ENCODE peak calls at places on chromosome 15, in six cellular contexts. R is K562, F is HepG2, A is HCT116, N is GM12878, I is H1. S is an unnamed sample. For H3K4me1, the result is how much of the 10 kb centered on the place peaks cover.

GRCh38 chr15:29671308-29671981 is 150.8 kb downstream of the TJP1 start:
- DNase-seq in I (peak), N (no peak), A (no peak), R (no peak), F (no peak), S (no peak)

GRCh38 chr15:48565560-48566482 is 79.7 kb downstream of the FBN1 start:
- DNase-seq in F (no peak), N (no peak), A (no peak), R (no peak), I (no peak), S (no peak)

GRCh38 chr15:32866486-32867312 is 148.9 kb downstream of the GREM1 start:
- DNase-seq in R (no peak), A (no peak), N (no peak), I (no peak), F (peak), S (no peak)

GRCh38 chr15:77033729-77034619 is 36.9 kb downstream of the TSPAN3 start:
- DNase-seq in I (peak), N (no peak), R (no peak), A (no peak), F (no peak), S (no peak)

GRCh38 chr15:27043770-27044169 is 72.8 kb downstream of the GABRG3 start:
- DNase-seq in A (no peak), N (no peak), F (no peak), R (no peak), I (no peak), S (no peak)

GRCh38 chr15:78362716-78363426 is 22.7 kb downstream of the CRABP1 start:
- DNase-seq in R (no peak), A (no peak), F (no peak), N (no peak), I (no peak), S (no peak)

GRCh38 chr15:41558400-41559238 is at the start of gene TYRO3:
- DNase-seq in N (no peak), R (peak), A (no peak), I (peak), F (no peak), S (no peak)

GRCh38 chr15:57323299-57323805 is 53.0 kb upstream of the CGNL1 start:
- DNase-seq in R (no peak), F (no peak), N (no peak), A (no peak), I (no peak), S (no peak)

GRCh38 chr15:39868396-39868795 is 51.7 kb downstream of the GPR176 start:
- DNase-seq in I (no peak), F (no peak), R (no peak), A (no peak), N (no peak), S (no peak)

GRCh38 chr15:73325191-73325980 is 43.4 kb downstream of the HCN4 start:
- DNase-seq in R (peak), F (no peak), A (no peak), I (no peak), N (no peak), S (no peak)

GRCh38 chr15:74815121-74815933 is 2.7 kb downstream of the LMAN1L start:
- DNase-seq in A (no peak), N (no peak), F (no peak), I (no peak), R (no peak), S (no peak)

DNA sequence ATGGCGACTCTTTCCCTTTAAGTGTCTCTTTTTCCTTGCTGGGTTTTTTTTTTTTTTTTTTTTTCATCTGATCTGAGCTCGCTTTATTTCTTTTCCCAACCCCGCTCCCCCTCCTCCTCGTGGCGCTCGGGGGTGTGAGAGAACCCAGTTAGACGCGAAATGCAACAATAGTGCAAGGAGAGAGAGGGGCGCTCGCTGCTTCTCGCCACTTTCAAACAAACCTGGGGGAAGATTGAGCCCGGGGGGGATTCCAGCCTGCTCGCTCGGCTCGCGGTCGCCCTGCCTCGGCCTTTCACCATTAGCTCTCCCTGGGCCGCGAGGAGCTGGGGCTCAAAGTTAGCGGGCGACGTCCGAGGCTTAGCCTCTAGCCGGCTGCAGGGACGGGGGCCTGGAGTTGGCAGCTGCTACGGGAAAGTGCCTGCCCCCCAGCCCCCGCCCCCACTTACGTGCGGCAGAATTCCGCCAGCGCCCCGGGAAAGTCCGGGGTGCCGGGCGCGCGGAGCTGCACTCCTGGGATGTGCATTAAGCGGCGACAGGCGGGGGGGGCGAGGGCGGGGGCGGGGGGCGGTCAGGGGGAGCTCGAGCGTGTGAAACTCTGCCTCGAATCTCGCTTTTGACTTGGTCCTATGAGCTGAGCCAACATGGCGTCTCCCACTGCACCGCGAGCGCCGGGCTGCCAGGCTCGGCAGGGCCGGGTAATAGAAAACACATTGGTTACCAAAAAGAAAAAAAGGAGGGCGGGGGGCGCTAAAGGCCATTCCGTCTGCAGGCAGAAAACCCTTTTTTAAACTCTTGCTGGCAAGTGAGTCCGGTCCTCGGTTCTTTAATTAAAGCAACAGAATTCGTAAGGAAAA is 10.3 kb downstream of the NR2F2 start:
- DNase-seq in F (no peak), A (no peak), I (peak), N (no peak), R (no peak), S (no peak)
- H3K4me1 ChIP-seq in F (under half), A (under half), I (under half), N (under half), R (under half), S (under half)

GRCh38 chr15:58467722-58468436 is 36.1 kb downstream of the LIPC start:
- DNase-seq in N (no peak), F (peak), A (peak), R (no peak), I (no peak), S (no peak)
- TF ChIP-seq ZNF274 in N (no peak), F (no peak), A (no peak), R (no peak), I (no peak), S (no peak)

DNA sequence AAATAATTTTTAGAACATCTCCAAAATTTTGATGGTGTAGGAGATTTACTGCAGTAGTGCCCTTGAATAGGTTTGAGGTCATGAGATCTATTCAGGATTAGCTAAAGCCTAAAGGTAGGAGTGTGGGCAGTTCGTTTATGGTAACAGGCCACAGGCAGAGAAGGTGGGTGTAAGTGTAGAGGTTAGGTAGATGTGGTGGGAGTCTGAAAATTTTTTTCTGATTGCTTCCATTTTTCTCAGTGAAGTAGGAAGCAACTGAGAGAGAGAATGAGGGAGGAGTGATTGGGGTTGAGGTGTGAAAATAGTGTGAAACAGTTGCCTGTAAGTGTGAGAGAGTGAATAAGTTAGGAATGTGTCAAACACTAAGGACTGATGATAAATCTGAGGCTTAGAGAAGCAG is 2.2 kb upstream of the ELL3 start:
- DNase-seq in N (no peak), A (no peak), R (no peak), F (no peak), I (no peak), S (no peak)
- H3K4me1 ChIP-seq in N (under half), A (under half), R (under half), F (under half), I (under half), S (under half)

GRCh38 chr15:90868261-90868689 is at the start of gene FURIN:
- DNase-seq in A (peak), I (no peak), N (no peak), F (no peak), R (peak), S (no peak)
- TF ChIP-seq ZNF274 in A (no peak), I (no peak), N (no peak), F (no peak), R (no peak), S (no peak)

DNA sequence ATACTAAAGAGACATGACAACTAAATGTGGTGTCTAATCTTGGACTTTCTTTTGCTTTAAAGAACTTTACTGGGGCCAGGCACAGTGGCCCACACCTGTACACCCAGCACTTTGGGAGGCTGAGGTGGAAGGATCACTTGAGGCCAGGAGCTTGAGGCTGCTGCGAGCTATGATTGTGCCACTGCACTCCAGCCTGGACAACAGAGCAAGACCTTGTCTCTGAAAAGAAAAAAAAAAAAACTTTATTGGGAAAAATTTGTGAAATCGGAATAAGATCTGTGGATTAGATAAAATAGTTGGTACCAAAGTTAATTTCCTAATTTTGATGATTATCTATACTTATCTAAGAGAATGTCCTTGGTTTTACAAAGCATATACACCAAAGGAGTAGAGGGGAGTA is 34.4 kb upstream of the USP3 start:
- DNase-seq in F (no peak), R (no peak), N (no peak), I (no peak), A (no peak), S (no peak)
- H3K4me1 ChIP-seq in F (half or more), R (under half), N (under half), I (under half), A (under half), S (under half)

GRCh38 chr15:70097337-70098169 is at the start of gene TLE3:
- DNase-seq in N (peak), F (peak), R (peak), I (peak), A (peak), S (peak)

GRCh38 chr15:70095387-70096214 is 2.1 kb downstream of the TLE3 start:
- DNase-seq in I (peak), F (no peak), A (no peak), R (peak), N (no peak), S (no peak)

GRCh38 chr15:70096975-70097336 is 761 bp downstream of the TLE3 start:
- DNase-seq in N (no peak), A (no peak), F (no peak), R (no peak), I (no peak), S (no peak)

GRCh38 chr15:70094690-70095311 is 2.9 kb downstream of the TLE3 start:
- DNase-seq in R (no peak), F (peak), A (no peak), N (no peak), I (no peak), S (no peak)

DNA sequence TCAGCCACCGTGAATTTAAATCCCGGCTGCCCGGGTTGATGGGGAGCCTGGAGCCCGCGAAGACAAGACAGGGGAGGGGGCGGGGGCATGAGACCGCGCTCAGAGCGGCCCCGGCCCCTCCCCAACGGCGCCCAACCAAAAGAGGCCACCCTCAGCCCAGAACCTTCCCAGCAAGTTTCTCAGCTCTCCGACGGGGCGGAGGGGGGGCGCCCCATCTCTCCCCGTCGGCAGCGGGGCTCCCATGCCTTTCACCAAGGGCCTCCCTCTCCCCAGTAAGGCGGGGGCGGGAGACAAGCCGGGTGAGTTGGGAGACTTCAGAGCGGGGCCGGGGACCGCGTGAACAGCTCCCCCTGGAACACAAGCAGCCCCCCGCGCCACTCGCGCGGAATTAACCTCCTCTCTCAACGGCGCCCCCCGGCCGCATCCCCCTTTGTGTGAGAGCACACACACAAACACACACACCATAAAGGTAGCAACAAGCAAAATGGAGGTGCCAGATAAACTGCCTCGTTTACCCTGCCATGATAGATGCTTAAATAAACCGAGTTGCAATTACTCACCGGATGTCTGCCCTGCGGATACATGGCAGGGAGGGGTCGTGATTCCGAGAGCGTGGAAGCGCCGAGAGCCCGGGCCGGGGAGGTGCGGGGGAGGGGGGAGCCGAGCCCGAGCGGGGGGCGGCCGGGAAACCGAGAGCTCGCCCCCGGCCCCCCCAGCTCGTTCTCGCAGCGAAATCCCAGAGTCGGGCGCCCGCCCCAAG is 1.3 kb downstream of the TLE3 start:
- DNase-seq in R (peak), I (no peak), N (no peak), F (no peak), A (no peak), S (no peak)
- TF ChIP-seq ZNF274 in R (no peak), I (no peak), N (no peak), F (no peak), A (no peak), S (no peak)

GRCh38 chr15:61936528-61937195 is 123.6 kb downstream of the VPS13C start:
- DNase-seq in I (no peak), A (no peak), F (no peak), N (no peak), R (no peak), S (no peak)
- H3K4me1 ChIP-seq in I (under half), A (under half), F (under half), N (under half), R (under half), S (under half)

GRCh38 chr15:100308222-100309007 is 33.4 kb downstream of the ADAMTS17 start:
- DNase-seq in A (no peak), R (no peak), F (no peak), N (no peak), I (no peak), S (no peak)
- TF ChIP-seq ZNF274 in A (no peak), R (no peak), F (no peak), N (no peak), I (no peak), S (no peak)

GRCh38 chr15:98855067-98855814 is 152.4 kb downstream of the PGPEP1L start:
- DNase-seq in I (no peak), A (no peak), R (no peak), N (no peak), F (no peak), S (no peak)

GRCh38 chr15:98855815-98856539 is 151.6 kb downstream of the PGPEP1L start:
- DNase-seq in R (no peak), F (no peak), N (no peak), I (no peak), A (no peak), S (no peak)

GRCh38 chr15:98853161-98853560 is 154.4 kb downstream of the PGPEP1L start:
- DNase-seq in N (peak), I (no peak), F (peak), R (peak), A (peak), S (peak)

GRCh38 chr15:98853593-98854420 is 153.8 kb downstream of the PGPEP1L start:
- DNase-seq in A (no peak), N (no peak), R (no peak), F (no peak), I (no peak), S (no peak)

DNA sequence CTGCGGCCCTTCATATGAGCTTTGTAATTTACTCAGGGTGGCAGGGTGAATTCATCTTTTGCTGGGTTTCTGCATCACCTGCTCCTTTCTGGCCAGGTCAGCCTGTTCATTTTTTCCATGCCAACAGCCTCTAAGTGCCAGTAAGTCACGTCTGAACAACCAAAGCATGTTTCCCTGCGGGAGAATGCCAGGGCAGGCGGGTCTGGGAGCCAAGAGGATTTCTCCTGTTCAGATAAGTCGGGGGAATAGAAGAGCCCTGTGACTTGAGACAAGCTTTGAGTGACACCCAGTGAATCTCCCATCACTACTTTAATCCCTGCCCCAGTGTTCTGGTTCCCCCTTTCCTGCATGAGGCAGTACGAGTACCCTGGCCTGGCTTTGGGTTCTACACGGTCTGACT is 153.1 kb downstream of the PGPEP1L start:
- DNase-seq in A (no peak), F (no peak), I (no peak), R (no peak), N (no peak), S (no peak)
- H3K4me1 ChIP-seq in A (under half), F (under half), I (under half), R (under half), N (under half), S (under half)

GRCh38 chr15:63277044-63277892 is at the start of gene APH1B:
- DNase-seq in R (peak), A (no peak), N (no peak), I (peak), F (peak), S (peak)
- TF ChIP-seq ZNF274 in R (no peak), A (no peak), N (no peak), I (no peak), F (peak), S (no peak)